ENCODE peak calls at places on chromosome 11, in five cellular contexts. P, J, S, X and Y are unnamed samples.

GRCh38 chr11:18132341-18132740 is at the start of gene MRGPRX3:
- DNase-seq in P (no peak), J (no peak), S (no peak), X (no peak), Y (no peak)

GRCh38 chr11:64566042-64566914 is 24.7 kb upstream of the SLC22A12 start:
- DNase-seq in P (peak; percentile 84), J (peak; percentile 96), S (peak; percentile 66), X (peak; percentile 90), Y (no peak)

GRCh38 chr11:43687120-43687791 is 6.7 kb downstream of the HSD17B12 start:
- DNase-seq in P (no peak), J (peak; percentile 76), S (no peak), X (no peak), Y (no peak)

GRCh38 chr11:46675288-46675851 is 25.0 kb downstream of the ARHGAP1 start:
- DNase-seq in P (peak; percentile 70), J (peak; percentile 65), S (no peak), X (peak; percentile 59), Y (peak; percentile 26)

GRCh38 chr11:133921026-133921425 is 35.7 kb downstream of the IGSF9B start:
- DNase-seq in P (no peak), J (no peak), S (no peak), X (no peak), Y (no peak)

GRCh38 chr11:19326499-19326898 is 85.8 kb upstream of the E2F8 start:
- DNase-seq in P (no peak), J (no peak), S (no peak), X (no peak), Y (no peak)

GRCh38 chr11:82864268-82864667 is 36.0 kb downstream of the PRCP start:
- DNase-seq in P (peak; percentile 46), J (peak; percentile 72), S (no peak), X (peak; percentile 69), Y (no peak)

GRCh38 chr11:113895367-113896155 is 9.0 kb upstream of the HTR3B start:
- DNase-seq in P (no peak), J (peak; percentile 75), S (no peak), X (no peak), Y (no peak)

GRCh38 chr11:65473275-65473860 is 25.5 kb upstream of the MALAT1 start:
- DNase-seq in P (no peak), J (no peak), S (no peak), X (no peak), Y (no peak)

GRCh38 chr11:10488121-10488580 is 33.1 kb downstream of the AMPD3 start:
- DNase-seq in P (no peak), J (peak; percentile 52), S (no peak), X (no peak), Y (no peak)

GRCh38 chr11:104442320-104442719 is 278.4 kb upstream of the PDGFD start:
- DNase-seq in P (no peak), J (no peak), S (no peak), X (no peak), Y (no peak)

GRCh38 chr11:86695391-86695790 is 23.0 kb upstream of the ME3 start:
- DNase-seq in P (no peak), J (no peak), S (no peak), X (no peak), Y (no peak)

GRCh38 chr11:132858203-132858602 is 674.1 kb downstream of the OPCML start:
- DNase-seq in P (no peak), J (peak; percentile 91), S (no peak), X (peak; percentile 42), Y (no peak)

GRCh38 chr11:10930224-10930960 is 72.5 kb upstream of the ZBED5 start:
- DNase-seq in P (no peak), J (peak; percentile 52), S (no peak), X (no peak), Y (no peak)

GRCh38 chr11:119509969-119510401 is 87.0 kb upstream of the THY1 start:
- DNase-seq in P (no peak), J (no peak), S (no peak), X (peak; percentile 64), Y (peak; percentile 46)

GRCh38 chr11:34508514-34508913 is 5.1 kb downstream of the ELF5 start:
- DNase-seq in P (no peak), J (no peak), S (no peak), X (no peak), Y (no peak)

GRCh38 chr11:17197431-17197898 is 10.3 kb downstream of the PIK3C2A start:
- DNase-seq in P (no peak), J (no peak), S (no peak), X (peak; percentile 47), Y (no peak)

GRCh38 chr11:115081972-115082371 is 403.6 kb downstream of the NXPE2 start:
- DNase-seq in P (no peak), J (no peak), S (no peak), X (no peak), Y (no peak)

GRCh38 chr11:115083129-115083823 is 404.9 kb downstream of the NXPE2 start:
- DNase-seq in P (no peak), J (no peak), S (no peak), X (no peak), Y (no peak)

GRCh38 chr11:115087791-115088190 is 409.5 kb downstream of the NXPE2 start:
- DNase-seq in P (no peak), J (peak; percentile 13), S (no peak), X (no peak), Y (no peak)

GRCh38 chr11:115084191-115084590 is 405.9 kb downstream of the NXPE2 start:
- DNase-seq in P (no peak), J (no peak), S (no peak), X (no peak), Y (no peak)

DNA sequence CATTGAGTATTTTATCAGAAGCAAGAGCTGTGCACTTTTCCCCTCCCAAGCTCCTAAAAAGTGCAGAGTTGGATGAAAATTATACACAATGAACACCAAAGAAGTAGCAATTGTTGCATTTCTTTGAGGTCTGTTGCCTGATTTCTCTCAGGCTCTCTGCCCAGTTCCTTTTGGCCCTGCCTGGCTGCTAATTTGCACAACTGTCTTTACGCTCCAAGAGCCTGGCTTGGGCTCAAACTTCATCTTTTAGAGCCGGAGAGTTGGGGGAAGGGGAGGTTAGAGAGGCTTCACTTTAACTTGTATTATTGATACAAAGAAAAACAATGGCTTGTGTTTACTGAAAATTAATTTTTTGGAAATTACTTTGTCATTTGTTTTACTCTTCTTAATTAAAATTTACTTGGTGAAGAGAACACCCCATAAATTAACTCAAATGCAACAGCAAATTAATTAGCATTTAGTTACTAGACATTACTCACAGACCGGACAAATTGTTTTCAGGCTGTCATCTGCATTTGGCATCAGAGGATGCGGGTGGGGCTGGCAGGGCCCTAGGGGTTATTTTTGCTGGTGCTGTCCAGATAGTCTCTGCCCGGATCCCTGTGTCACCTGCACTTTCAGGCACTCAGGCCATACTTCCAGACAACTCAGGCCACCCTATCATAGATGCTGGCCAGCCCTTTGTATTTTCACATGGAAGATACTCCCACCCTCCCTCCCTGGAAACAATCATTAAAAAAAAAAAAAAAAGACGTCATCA is 407.3 kb downstream of the NXPE2 start:
- DNase-seq in P (no peak), J (no peak), S (no peak), X (no peak), Y (no peak)
- H3K4me3 ChIP-seq in P (no peak overlapping the region), J (no peak overlapping the region), S (no peak overlapping the region), X (no peak overlapping the region), Y (no peak overlapping the region)

GRCh38 chr11:13119928-13120520 is 110.9 kb downstream of the RASSF10 start:
- DNase-seq in P (no peak), J (no peak), S (no peak), X (no peak), Y (no peak)

GRCh38 chr11:13120691-13121090 is 111.6 kb downstream of the RASSF10 start:
- DNase-seq in P (no peak), J (no peak), S (no peak), X (no peak), Y (no peak)

GRCh38 chr11:13118194-13118593 is 109.1 kb downstream of the RASSF10 start:
- DNase-seq in P (no peak), J (no peak), S (no peak), X (no peak), Y (peak; percentile 80)

GRCh38 chr11:13118691-13119090 is 109.6 kb downstream of the RASSF10 start:
- DNase-seq in P (no peak), J (no peak), S (no peak), X (no peak), Y (no peak)

DNA sequence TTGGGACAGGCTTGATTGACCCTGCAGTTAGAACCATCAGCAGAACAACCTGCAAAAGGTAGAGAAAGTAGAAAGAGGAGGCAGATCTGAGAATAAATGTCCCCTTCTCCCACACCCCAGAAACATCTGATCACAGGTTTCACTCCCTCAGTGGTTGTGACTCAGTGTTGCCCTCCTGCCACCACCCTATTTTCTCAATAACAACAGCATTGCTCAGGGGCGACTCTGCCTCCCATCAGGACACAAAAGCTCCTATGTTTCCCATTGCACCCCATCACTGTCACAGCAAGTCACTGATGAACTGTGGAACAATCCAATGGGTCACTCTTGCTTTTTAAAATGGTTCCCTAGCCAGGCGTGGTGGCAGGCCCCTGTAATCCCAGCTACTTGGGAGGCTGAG is 110.2 kb downstream of the RASSF10 start:
- DNase-seq in P (no peak), J (no peak), S (no peak), X (no peak), Y (no peak)
- H3K27me3 ChIP-seq in P (no peaks in the 10 kb centered on the region), J (no peaks in the 10 kb centered on the region), S (no peaks in the 10 kb centered on the region), X (no peaks in the 10 kb centered on the region), Y (no peaks in the 10 kb centered on the region)

DNA sequence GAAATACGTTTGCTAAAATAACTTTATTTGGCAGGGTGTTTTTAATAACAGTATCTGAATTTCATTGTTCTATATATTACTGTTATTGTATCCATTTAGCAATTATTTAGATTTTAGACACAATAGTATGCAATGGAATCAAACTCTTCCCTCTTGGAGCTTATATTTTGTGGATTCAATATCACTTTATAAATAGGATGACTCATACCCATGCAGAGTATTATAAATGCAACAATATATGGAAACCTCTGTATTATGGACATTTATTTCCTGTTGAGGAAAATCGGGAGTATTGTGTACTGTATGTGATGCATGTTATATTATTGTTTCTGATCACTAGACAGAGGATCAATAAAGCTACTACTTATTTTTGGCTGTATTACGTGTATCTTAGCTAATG is 721 bp downstream of the METTL15 start:
- DNase-seq in P (no peak), J (no peak), S (no peak), X (no peak), Y (no peak)
- H3K36me3 ChIP-seq in P (no peaks in the 10 kb centered on the region), J (no peaks in the 10 kb centered on the region), S (peaks cover 12% of the 10 kb centered on the region), X (no peaks in the 10 kb centered on the region), Y (no peaks in the 10 kb centered on the region)

DNA sequence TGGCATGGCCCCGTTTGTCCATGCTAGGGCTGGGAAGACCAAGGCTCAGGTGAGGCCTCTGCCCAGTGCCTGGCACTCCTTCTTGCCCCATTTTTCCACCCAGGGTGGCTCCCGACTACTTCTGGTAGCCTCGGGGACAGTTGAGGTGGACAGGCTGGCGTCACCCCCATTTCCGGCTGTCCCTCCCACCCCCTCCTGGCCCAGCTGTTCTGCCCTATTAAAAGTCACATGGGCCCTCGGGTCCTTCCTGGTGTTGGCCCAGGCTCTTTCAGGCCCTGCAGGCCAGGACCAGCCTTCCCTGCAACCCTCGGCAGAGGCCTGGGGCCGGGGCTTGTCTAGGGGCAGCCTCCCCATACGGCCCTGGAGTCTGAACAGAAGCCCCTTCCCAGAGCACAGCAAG is 9.5 kb downstream of the CD81 start:
- DNase-seq in P (no peak), J (no peak), S (no peak), X (no peak), Y (no peak)
- H3K4me3 ChIP-seq in P (no peak overlapping the region), J (no peak overlapping the region), S (no peak overlapping the region), X (no peak overlapping the region), Y (no peak overlapping the region)